ENCODE peak calls at places on chromosomes 3 and 15, in ten cellular contexts. M is transverse colon, R is A549, X is tibial nerve, O is ovary, G is stomach, T is HepG2, S is sigmoid colon, Y is K562, H is SK-N-SH. E is an unnamed sample.

GRCh38 chr15:74384566-74385441 is 17.4 kb upstream of the CYP11A1 start:
- DNase-seq in M (peak; percentile 58), R (no peak), X (no peak), O (no peak), G (peak; percentile 46), T (no peak), S (no peak), Y (no peak), H (no peak), E (no peak)

GRCh38 chr3:169162107-169162506 is 501.4 kb downstream of the MECOM start:
- DNase-seq in M (no peak), R (no peak), X (no peak), O (no peak), G (no peak), T (no peak), S (no peak), Y (no peak), H (no peak), E (no peak)

GRCh38 chr3:169147246-169148008 is 516.1 kb downstream of the MECOM start:
- DNase-seq in M (peak; percentile 60), R (peak; percentile 46), X (no peak), O (no peak), G (peak; percentile 52), T (no peak), S (peak; percentile 63), Y (peak; percentile 74), H (peak; percentile 64), E (no peak)

GRCh38 chr3:172787019-172787418 is 36.5 kb downstream of the ECT2 start:
- DNase-seq in M (no peak), R (no peak), X (no peak), O (no peak), G (no peak), T (no peak), S (no peak), Y (no peak), H (no peak), E (no peak)

GRCh38 chr3:82633319-82633718 is 871.9 kb upstream of the GBE1 start:
- DNase-seq in M (no peak), R (no peak), X (no peak), O (no peak), G (no peak), T (peak; percentile 78), S (no peak), Y (no peak), H (no peak), E (no peak)

GRCh38 chr3:113802795-113803455 is 35.7 kb upstream of the GRAMD1C start:
- DNase-seq in M (no peak), R (no peak), X (no peak), O (no peak), G (no peak), T (no peak), S (no peak), Y (no peak), H (no peak), E (no peak)

GRCh38 chr15:38670142-38671002 is 105.8 kb upstream of the RASGRP1 start:
- DNase-seq in M (peak; percentile 25), R (no peak), X (no peak), O (no peak), G (no peak), T (no peak), S (no peak), Y (no peak), H (no peak), E (no peak)

GRCh38 chr3:55000546-55000945 is 72.7 kb upstream of the LRTM1 start:
- DNase-seq in M (no peak), R (peak; percentile 8), X (no peak), O (no peak), G (no peak), T (no peak), S (no peak), Y (no peak), H (peak; percentile 15), E (no peak)

GRCh38 chr3:16069149-16069922 is 105.1 kb upstream of the GALNT15 start:
- DNase-seq in M (no peak), R (peak; percentile 57), X (no peak), O (no peak), G (no peak), T (peak; percentile 87), S (no peak), Y (no peak), H (no peak), E (no peak)

GRCh38 chr3:194105292-194105691 is 30.7 kb upstream of the HES1 start:
- DNase-seq in M (no peak), R (no peak), X (no peak), O (no peak), G (no peak), T (no peak), S (no peak), Y (no peak), H (no peak), E (no peak)

GRCh38 chr15:65082303-65082958 is 5.9 kb downstream of the KBTBD13 start:
- DNase-seq in M (peak; percentile 69), R (no peak), X (no peak), O (no peak), G (no peak), T (no peak), S (no peak), Y (no peak), H (peak; percentile 39), E (no peak)

GRCh38 chr3:176939022-176939817 is 258.1 kb downstream of the TBL1XR1 start:
- DNase-seq in M (peak; percentile 10), R (peak; percentile 43), X (peak; percentile 47), O (peak; percentile 34), G (peak; percentile 36), T (peak; percentile 67), S (no peak), Y (peak; percentile 58), H (peak; percentile 68), E (no peak)

GRCh38 chr3:32203854-32204253 is 34.6 kb upstream of the CMTM8 start:
- DNase-seq in M (no peak), R (no peak), X (no peak), O (no peak), G (no peak), T (no peak), S (no peak), Y (no peak), H (no peak), E (no peak)

DNA sequence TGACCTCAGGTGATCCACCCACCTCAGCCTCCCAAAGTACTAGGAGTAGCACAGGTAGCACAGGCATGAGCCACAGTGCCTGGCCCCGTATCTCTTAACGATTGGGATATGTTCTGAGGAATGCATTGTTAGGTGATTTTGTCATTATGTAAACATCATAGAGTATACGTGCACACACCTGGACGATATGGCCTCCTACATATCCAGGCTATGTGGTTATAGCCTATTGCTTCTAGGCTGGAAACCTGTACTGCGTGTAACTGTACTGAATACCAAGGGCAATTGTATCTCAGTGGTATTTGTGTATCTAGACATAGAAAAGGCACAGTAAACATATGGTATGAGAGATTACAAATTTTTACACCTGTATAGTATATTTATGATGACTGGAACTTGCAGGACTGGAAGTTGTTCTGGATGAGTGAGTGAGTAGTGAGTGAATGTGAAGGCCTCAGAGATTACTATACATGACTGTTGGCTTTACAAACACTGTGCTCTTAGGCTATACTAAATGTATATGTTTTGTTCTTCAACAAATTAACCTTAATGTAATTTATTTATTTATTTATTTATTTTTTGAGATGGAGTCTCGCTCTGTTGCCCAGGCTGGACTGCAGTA is 120.7 kb downstream of the MBNL1 start:
- DNase-seq in M (no peak), R (no peak), X (no peak), O (no peak), G (no peak), T (no peak), S (no peak), Y (no peak), H (no peak), E (no peak)
- H3K4me1 ChIP-seq in M (peaks cover 33% of the 10 kb centered on the region), R (peaks cover 87% of the 10 kb centered on the region), X (peaks cover 52% of the 10 kb centered on the region), O (peaks cover 4% of the 10 kb centered on the region), G (no peaks in the 10 kb centered on the region), T (peaks cover 54% of the 10 kb centered on the region), S (peaks cover 76% of the 10 kb centered on the region), Y (no peaks in the 10 kb centered on the region), H (peaks cover 5% of the 10 kb centered on the region), E (peaks cover 83% of the 10 kb centered on the region)

GRCh38 chr15:79008666-79009065 is 63.8 kb upstream of the CTSH start:
- DNase-seq in M (no peak), R (no peak), X (no peak), O (no peak), G (no peak), T (no peak), S (no peak), Y (no peak), H (no peak), E (no peak)
- H3K27ac ChIP-seq in M (no peak overlapping the region), R (no peak overlapping the region), X (no peak overlapping the region), O (no peak overlapping the region), G (no peak overlapping the region), T (no peak overlapping the region), S (no peak overlapping the region), Y (no peak overlapping the region), H (no peak overlapping the region), E (no peak overlapping the region)

GRCh38 chr15:79053894-79054293 is 36.7 kb downstream of the RASGRF1 start:
- DNase-seq in M (no peak), R (no peak), X (no peak), O (no peak), G (no peak), T (no peak), S (no peak), Y (no peak), H (no peak), E (no peak)
- TF ChIP-seq EP300 in M (no peak), R (no peak), X (no peak), O (no peak), G (no peak), T (no peak), S (no peak), Y (no peak), H (no peak), E (no peak)

GRCh38 chr15:66761723-66762595 is 59.9 kb downstream of the SMAD6 start:
- DNase-seq in M (no peak), R (no peak), X (no peak), O (no peak), G (no peak), T (no peak), S (no peak), Y (no peak), H (no peak), E (no peak)
- H3K4me1 ChIP-seq in M (peaks cover 37% of the 10 kb centered on the region), R (peaks cover 97% of the 10 kb centered on the region), X (peaks cover 48% of the 10 kb centered on the region), O (peaks cover 37% of the 10 kb centered on the region), G (peaks cover 86% of the 10 kb centered on the region), T (peaks cover 63% of the 10 kb centered on the region), S (peaks cover 42% of the 10 kb centered on the region), Y (peaks cover 22% of the 10 kb centered on the region), H (peaks cover 26% of the 10 kb centered on the region), E (peaks cover 75% of the 10 kb centered on the region)

GRCh38 chr3:197970588-197970987 is 10.6 kb downstream of the LMLN start:
- DNase-seq in M (no peak), R (no peak), X (no peak), O (no peak), G (no peak), T (peak; percentile 49), S (no peak), Y (no peak), H (no peak), E (no peak)
- H3K27ac ChIP-seq in M (no peak overlapping the region), R (no peak overlapping the region), X (no peak overlapping the region), O (no peak overlapping the region), G (no peak overlapping the region), T (no peak overlapping the region), S (no peak overlapping the region), Y (no peak overlapping the region), H (no peak overlapping the region), E (no peak overlapping the region)

GRCh38 chr15:88238618-88239430 is 17.7 kb downstream of the NTRK3 start:
- DNase-seq in M (no peak), R (no peak), X (no peak), O (no peak), G (no peak), T (no peak), S (no peak), Y (no peak), H (no peak), E (no peak)
- TF ChIP-seq EP300 in M (no peak), R (no peak), X (no peak), O (no peak), G (no peak), T (no peak), S (no peak), Y (no peak), H (no peak), E (no peak)

E was measured in esophagus muscularis mucosa.